ENCODE peak calls at places on chromosomes 11 and 22, in four cellular contexts. Z is adrenal gland, J is cardiac muscle cell, K is right lobe of liver. T is an unnamed sample.

GRCh38 chr11:22491826-22492225 is 133.8 kb downstream of the FANCF start:
- DNase-seq in Z (no peak), J (no peak), K (no peak), T (no peak)

GRCh38 chr11:61193596-61193995 is 9.7 kb upstream of the PGA3 start:
- DNase-seq in Z (no peak), J (no peak), K (no peak), T (no peak)

GRCh38 chr11:125569913-125570621 is 790 bp downstream of the EI24 start:
- DNase-seq in K (no peak), J (no peak), Z (no peak), T (no peak)

GRCh38 chr11:128581908-128582307 is 5.5 kb downstream of the ETS1 start:
- DNase-seq in Z (no peak), J (no peak), K (no peak), T (no peak)

GRCh38 chr22:45612451-45612901 is 59.2 kb upstream of the ATXN10 start:
- DNase-seq in K (no peak), J (peak; percentile 72), Z (peak; percentile 57), T (peak; percentile 80)

GRCh38 chr11:662689-663274 is 25.7 kb downstream of the DRD4 start:
- DNase-seq in J (peak; percentile 68), Z (peak; percentile 74), K (peak; percentile 81), T (peak; percentile 60)

GRCh38 chr22:29073618-29074275 is 912 bp downstream of the KREMEN1 start:
- DNase-seq in K (peak; percentile 72), Z (peak; percentile 71), J (peak; percentile 47), T (no peak)

GRCh38 chr22:23773247-23774113 is 831 bp downstream of the MMP11 start:
- DNase-seq in J (no peak), K (no peak), Z (no peak), T (no peak)

GRCh38 chr11:12435264-12435663 is 57.9 kb downstream of the PARVA start:
- DNase-seq in J (no peak), Z (no peak), K (no peak), T (no peak)

GRCh38 chr11:126669416-126669815 is 313.9 kb downstream of the ST3GAL4 start:
- DNase-seq in J (peak; percentile 22), Z (no peak), K (no peak), T (no peak)

DNA sequence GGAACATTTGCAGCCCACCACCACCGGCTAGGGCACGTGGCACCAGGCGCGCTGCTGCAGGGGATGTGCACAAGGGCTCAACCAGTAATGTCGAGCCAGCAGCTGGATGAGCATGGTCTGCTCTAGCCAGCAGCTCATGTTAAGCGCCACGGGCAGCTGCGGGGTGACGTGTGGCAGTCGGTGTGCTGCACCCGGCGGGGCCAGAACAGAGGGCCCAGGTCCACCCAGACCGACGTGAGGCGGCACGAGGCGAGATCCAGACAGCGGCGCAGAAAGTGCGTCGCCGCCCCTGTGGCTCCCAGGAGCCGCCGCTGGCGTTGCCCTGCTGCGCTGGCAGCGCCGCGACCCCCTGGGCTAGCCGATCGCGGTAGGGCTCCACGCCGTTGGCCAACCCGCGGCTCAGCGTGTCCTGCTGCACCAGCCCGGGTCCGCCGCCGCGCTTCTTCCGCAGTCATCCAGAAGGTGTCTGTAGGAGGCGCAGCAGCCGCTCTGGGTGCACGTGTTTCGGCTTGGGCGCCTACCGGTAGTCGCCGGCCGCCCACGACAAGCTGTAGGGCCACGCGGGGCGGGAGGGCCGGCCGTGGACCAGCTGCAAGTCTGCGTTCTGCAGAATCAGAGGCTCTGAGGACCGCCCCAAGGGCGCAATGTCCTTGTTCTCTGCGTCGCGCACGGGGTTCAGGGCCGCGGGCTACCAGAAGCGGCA is 4.6 kb upstream of the GALR3 start:
- DNase-seq in K (peak; percentile 75), J (peak; percentile 65), Z (peak; percentile 64), T (peak; percentile 33)
- H3K4me3 ChIP-seq in K (peak overlapping the region; percentile 26), J (peak overlapping the region; percentile 10), Z (no peak overlapping the region), T (peak overlapping the region; percentile 31)

DNA sequence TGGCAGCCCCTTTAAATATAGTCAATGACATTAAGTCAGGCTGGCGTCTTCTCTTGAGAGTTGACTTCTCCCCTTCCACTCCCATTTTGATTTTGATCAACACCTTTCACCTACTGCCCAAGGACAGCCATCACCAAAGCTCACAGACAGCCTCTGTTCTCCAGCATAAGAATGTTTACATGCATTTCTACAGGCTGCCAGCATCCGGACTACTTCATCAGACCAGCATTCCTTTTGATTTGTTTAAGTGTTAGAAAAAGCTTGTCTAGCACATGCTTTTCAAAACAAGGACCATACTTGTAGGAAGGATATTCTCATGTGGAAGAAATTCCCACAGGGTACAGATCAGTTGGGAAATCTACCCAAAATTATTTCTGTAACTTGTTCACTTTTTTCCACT is 6.2 kb upstream of the KCNA4 start:
- DNase-seq in J (peak; percentile 6), Z (no peak), K (no peak), T (no peak)
- H3K27me3 ChIP-seq in J (peaks cover 60% of the 10 kb centered on the region), Z (no peaks in the 10 kb centered on the region), K (no peaks in the 10 kb centered on the region), T (no peaks in the 10 kb centered on the region)

DNA sequence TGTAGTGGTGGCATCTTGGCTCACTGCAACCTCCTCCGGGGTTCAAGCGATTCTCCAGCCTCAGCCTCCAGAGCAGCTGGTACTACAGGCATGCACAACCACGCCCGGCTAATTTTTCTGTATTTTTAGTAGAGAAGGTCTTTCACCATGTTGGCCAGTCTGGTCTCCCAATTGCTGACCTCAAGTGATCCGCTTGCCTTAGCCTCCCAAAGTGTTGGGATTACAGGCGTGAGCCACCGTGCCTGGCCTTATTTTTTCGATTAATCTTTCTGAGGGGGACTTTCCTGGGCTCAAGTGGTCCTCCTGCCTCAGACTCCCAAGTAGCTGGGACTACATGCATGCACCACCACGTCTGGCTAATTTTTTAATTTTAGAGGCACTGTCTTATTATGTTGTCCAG is 5.6 kb downstream of the SNU13 start:
- DNase-seq in Z (no peak), K (no peak), J (no peak), T (no peak)
- H3K4me3 ChIP-seq in Z (no peak overlapping the region), K (peak overlapping the region; percentile 70), J (peak overlapping the region; percentile 42), T (no peak overlapping the region)

GRCh38 chr11:64641596-64642417 is 50.8 kb downstream of the SLC22A12 start:
- DNase-seq in Z (no peak), J (no peak), K (no peak), T (no peak)

GRCh38 chr11:64637346-64638016 is 46.5 kb downstream of the SLC22A12 start:
- DNase-seq in K (no peak), J (no peak), Z (no peak), T (no peak)

GRCh38 chr11:64638829-64639228 is 47.8 kb downstream of the SLC22A12 start:
- DNase-seq in Z (no peak), J (no peak), K (no peak), T (no peak)

GRCh38 chr11:64638017-64638664 is 47.1 kb downstream of the SLC22A12 start:
- DNase-seq in Z (no peak), J (peak; percentile 26), K (no peak), T (no peak)

DNA sequence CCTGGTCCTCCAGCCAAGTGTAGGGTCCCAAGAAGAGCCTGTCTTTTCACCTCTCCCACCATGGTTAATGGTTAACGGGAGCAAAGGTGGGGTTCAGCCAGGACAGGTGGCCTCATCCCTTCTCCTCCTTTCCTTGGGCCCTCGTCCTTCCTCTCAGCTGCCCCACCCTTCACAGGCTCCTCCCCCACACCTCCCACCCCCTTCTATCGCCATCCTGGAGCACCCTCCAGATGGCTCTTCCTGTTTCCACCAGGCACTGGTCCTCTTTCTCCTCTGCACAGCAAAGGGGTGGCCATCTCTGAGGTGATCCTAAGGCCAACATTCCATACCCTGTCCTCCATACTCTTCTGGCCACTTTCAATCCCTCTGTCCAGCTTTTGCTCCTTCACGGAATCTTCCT is 48.9 kb downstream of the SLC22A12 start:
- DNase-seq in J (no peak), Z (no peak), K (no peak), T (no peak)
- H3K27me3 ChIP-seq in J (peaks cover 78% of the 10 kb centered on the region), Z (peaks cover 14% of the 10 kb centered on the region), K (no peaks in the 10 kb centered on the region), T (peaks cover 63% of the 10 kb centered on the region)

GRCh38 chr11:72575533-72576170 is 98.6 kb downstream of the PDE2A start:
- DNase-seq in K (no peak), J (no peak), Z (no peak), T (no peak)

GRCh38 chr11:72576196-72576595 is 98.0 kb downstream of the PDE2A start:
- DNase-seq in K (no peak), Z (no peak), J (no peak), T (no peak)

GRCh38 chr11:72573380-72573949 is 100.8 kb downstream of the PDE2A start:
- DNase-seq in Z (no peak), J (peak; percentile 43), K (no peak), T (peak; percentile 39)

GRCh38 chr11:72574534-72575460 is 99.4 kb downstream of the PDE2A start:
- DNase-seq in K (no peak), J (no peak), Z (no peak), T (no peak)

DNA sequence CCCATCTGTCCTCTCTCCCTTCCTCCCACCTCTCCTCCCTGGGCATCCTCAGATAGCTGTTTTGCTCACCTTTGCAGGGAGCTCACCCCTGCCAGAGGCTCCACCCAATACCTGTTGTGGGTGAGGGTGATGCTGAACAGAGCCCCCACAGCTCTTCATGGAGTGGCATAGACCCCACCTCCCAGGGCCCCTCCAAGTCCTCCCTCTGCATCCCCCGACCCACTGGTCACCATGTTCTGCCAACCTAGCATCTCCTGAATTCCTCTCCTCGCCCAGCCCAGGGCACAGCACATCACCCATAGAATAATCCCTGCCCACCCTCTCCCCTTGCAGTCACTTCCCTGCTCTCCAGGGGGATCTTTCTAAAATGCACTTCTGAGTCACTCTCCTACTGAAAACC is 100.2 kb downstream of the PDE2A start:
- DNase-seq in Z (no peak), K (no peak), J (no peak), T (no peak)
- H3K4me3 ChIP-seq in Z (no peak overlapping the region), K (no peak overlapping the region), J (no peak overlapping the region), T (no peak overlapping the region)

GRCh38 chr11:117960406-117960805 is 25.8 kb upstream of the IL10RA start:
- DNase-seq in K (no peak), J (no peak), Z (no peak), T (no peak)
- H3K27me3 ChIP-seq in K (no peaks in the 10 kb centered on the region), J (no peaks in the 10 kb centered on the region), Z (no peaks in the 10 kb centered on the region), T (no peaks in the 10 kb centered on the region)

GRCh38 chr11:46914363-46914762 is 4.0 kb downstream of the LRP4 start:
- DNase-seq in Z (peak; percentile 73), K (no peak), J (no peak), T (peak; percentile 64)

GRCh38 chr11:46917109-46918086 is 952 bp downstream of the LRP4 start:
- DNase-seq in Z (no peak), K (no peak), J (no peak), T (no peak)

GRCh38 chr11:46916669-46917108 is 1.7 kb downstream of the LRP4 start:
- DNase-seq in J (peak; percentile 83), K (no peak), Z (peak; percentile 72), T (peak; percentile 45)

GRCh38 chr11:46914910-46915309 is 3.4 kb downstream of the LRP4 start:
- DNase-seq in J (no peak), K (no peak), Z (peak; percentile 44), T (no peak)

DNA sequence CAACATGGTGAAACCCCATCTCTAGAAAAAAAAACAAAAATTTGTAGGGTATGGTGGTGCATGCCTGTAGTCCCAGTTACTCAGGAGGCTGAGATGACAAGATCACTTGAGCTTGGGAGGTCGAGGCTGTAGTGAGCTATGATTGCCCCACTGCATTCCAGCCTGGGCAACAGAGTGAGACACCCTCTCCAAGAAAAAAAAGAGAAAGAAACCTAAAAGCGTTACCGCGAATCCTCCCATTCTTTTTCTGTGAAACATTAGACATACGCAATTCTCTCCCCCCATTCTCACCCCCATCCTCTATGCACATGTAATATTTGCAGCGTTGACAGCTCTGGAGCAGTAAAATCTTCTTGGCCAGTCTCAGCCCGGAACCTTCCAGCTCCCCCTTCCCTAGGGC is 2.1 kb downstream of the LRP4 start:
- DNase-seq in K (no peak), Z (no peak), J (no peak), T (no peak)
- H3K4me3 ChIP-seq in K (no peak overlapping the region), Z (no peak overlapping the region), J (peak overlapping the region; percentile 51), T (peak overlapping the region; percentile 66)

GRCh38 chr11:8268530-8269461 is 5.1 kb upstream of the LMO1 start:
- DNase-seq in J (peak; percentile 27), K (peak; percentile 31), Z (peak; percentile 12), T (no peak)
- H3K27me3 ChIP-seq in J (peaks cover 95% of the 10 kb centered on the region), K (peaks cover 33% of the 10 kb centered on the region), Z (peaks cover 37% of the 10 kb centered on the region), T (peaks cover 48% of the 10 kb centered on the region)

T was measured in brain microvascular endothelial cell.